ENCODE peak calls at places on chromosomes 16 and 17, in nine cellular contexts. One of them, this sample, is unnamed.
A peak's percentile ranks its signal among the peaks of the same experiment; 100 is the strongest.

GRCh38 chr16:72602499-72602898 is 430.5 kb upstream of the PMFBP1 start:
- DNase-seq in stomach: no peak
- DNase-seq in Caco-2: no peak
- DNase-seq in BJ: no peak
- DNase-seq in transverse colon: no peak
- DNase-seq in IMR-90: no peak
- DNase-seq in lung: no peak
- DNase-seq in tibial nerve: no peak
- DNase-seq in tibial artery: no peak
- DNase-seq in this sample: no peak

GRCh38 chr17:30961213-30962188 is 9.3 kb upstream of the RNF135 start:
- DNase-seq in tibial artery: no peak
- DNase-seq in BJ: no peak
- DNase-seq in tibial nerve: no peak
- DNase-seq in lung: no peak
- DNase-seq in transverse colon: no peak
- DNase-seq in stomach: peak; percentile 24
- DNase-seq in Caco-2: no peak
- DNase-seq in IMR-90: peak; percentile 34
- DNase-seq in this sample: peak; percentile 43

GRCh38 chr17:14396542-14396941 is 95.7 kb downstream of the HS3ST3B1 start:
- DNase-seq in stomach: no peak
- DNase-seq in tibial nerve: no peak
- DNase-seq in BJ: no peak
- DNase-seq in lung: no peak
- DNase-seq in tibial artery: no peak
- DNase-seq in transverse colon: no peak
- DNase-seq in Caco-2: no peak
- DNase-seq in IMR-90: peak; percentile 34
- DNase-seq in this sample: no peak

GRCh38 chr17:51598824-51599223 is 338.5 kb downstream of the UTP18 start:
- DNase-seq in BJ: no peak
- DNase-seq in stomach: no peak
- DNase-seq in tibial artery: no peak
- DNase-seq in transverse colon: no peak
- DNase-seq in tibial nerve: no peak
- DNase-seq in lung: no peak
- DNase-seq in Caco-2: no peak
- DNase-seq in IMR-90: no peak
- DNase-seq in this sample: no peak

GRCh38 chr17:40490289-40490853 is 11.1 kb downstream of the TNS4 start:
- DNase-seq in lung: no peak
- DNase-seq in Caco-2: no peak
- DNase-seq in stomach: no peak
- DNase-seq in IMR-90: peak; percentile 81
- DNase-seq in tibial nerve: peak; percentile 75
- DNase-seq in transverse colon: peak; percentile 58
- DNase-seq in BJ: no peak
- DNase-seq in tibial artery: peak; percentile 85
- DNase-seq in this sample: peak; percentile 64

GRCh38 chr16:55655709-55656694 is at the start of gene SLC6A2:
- DNase-seq in tibial nerve: no peak
- DNase-seq in Caco-2: no peak
- DNase-seq in stomach: no peak
- DNase-seq in transverse colon: no peak
- DNase-seq in BJ: no peak
- DNase-seq in IMR-90: no peak
- DNase-seq in lung: no peak
- DNase-seq in tibial artery: no peak
- DNase-seq in this sample: no peak

GRCh38 chr17:61152898-61153297 is 246.7 kb upstream of the TBX2 start:
- DNase-seq in lung: no peak
- DNase-seq in tibial artery: no peak
- DNase-seq in IMR-90: no peak
- DNase-seq in tibial nerve: no peak
- DNase-seq in transverse colon: no peak
- DNase-seq in BJ: no peak
- DNase-seq in Caco-2: no peak
- DNase-seq in stomach: no peak
- DNase-seq in this sample: no peak

GRCh38 chr17:10429416-10430045 is 7.8 kb upstream of the MYH8 start:
- DNase-seq in Caco-2: no peak
- DNase-seq in IMR-90: peak; percentile 28
- DNase-seq in tibial nerve: no peak
- DNase-seq in transverse colon: no peak
- DNase-seq in tibial artery: no peak
- DNase-seq in lung: no peak
- DNase-seq in stomach: no peak
- DNase-seq in BJ: peak; percentile 28
- DNase-seq in this sample: no peak

GRCh38 chr17:19409509-19409908 is 1.5 kb upstream of the RNF112 start:
- DNase-seq in Caco-2: no peak
- DNase-seq in lung: no peak
- DNase-seq in tibial nerve: no peak
- DNase-seq in IMR-90: peak; percentile 91
- DNase-seq in tibial artery: no peak
- DNase-seq in transverse colon: no peak
- DNase-seq in BJ: peak; percentile 64
- DNase-seq in stomach: no peak
- DNase-seq in this sample: peak; percentile 52

GRCh38 chr16:11583171-11583570 is 3.5 kb downstream of the LITAF start:
- DNase-seq in lung: no peak
- DNase-seq in tibial artery: no peak
- DNase-seq in IMR-90: peak; percentile 72
- DNase-seq in BJ: no peak
- DNase-seq in transverse colon: no peak
- DNase-seq in tibial nerve: no peak
- DNase-seq in Caco-2: no peak
- DNase-seq in stomach: no peak
- DNase-seq in this sample: no peak

GRCh38 chr16:71426069-71426879 is 15.6 kb downstream of the TLE7 start:
- DNase-seq in transverse colon: peak; percentile 23
- DNase-seq in Caco-2: no peak
- DNase-seq in lung: no peak
- DNase-seq in stomach: no peak
- DNase-seq in tibial artery: no peak
- DNase-seq in IMR-90: peak; percentile 90
- DNase-seq in BJ: no peak
- DNase-seq in tibial nerve: peak; percentile 9
- DNase-seq in this sample: peak; percentile 51

GRCh38 chr16:85640606-85641005 is 27.5 kb downstream of the GSE1 start:
- DNase-seq in tibial artery: no peak
- DNase-seq in IMR-90: no peak
- DNase-seq in stomach: no peak
- DNase-seq in BJ: no peak
- DNase-seq in lung: no peak
- DNase-seq in transverse colon: no peak
- DNase-seq in tibial nerve: no peak
- DNase-seq in Caco-2: no peak
- DNase-seq in this sample: no peak

GRCh38 chr16:67415872-67416793 is at the start of gene ZDHHC1:
- DNase-seq in Caco-2: no peak
- DNase-seq in IMR-90: peak; percentile 61
- DNase-seq in BJ: no peak
- DNase-seq in lung: peak; percentile 61
- DNase-seq in transverse colon: peak; percentile 76
- DNase-seq in tibial artery: peak; percentile 60
- DNase-seq in stomach: peak; percentile 76
- DNase-seq in tibial nerve: no peak
- DNase-seq in this sample: no peak

GRCh38 chr17:1412185-1413110 is 12.4 kb upstream of the YWHAE start:
- DNase-seq in tibial artery: peak; percentile 31
- DNase-seq in stomach: peak; percentile 33
- DNase-seq in lung: peak; percentile 45
- DNase-seq in BJ: no peak
- DNase-seq in IMR-90: no peak
- DNase-seq in Caco-2: peak; percentile 34
- DNase-seq in tibial nerve: no peak
- DNase-seq in transverse colon: no peak
- DNase-seq in this sample: no peak

GRCh38 chr17:57677858-57678257 is 67.2 kb downstream of the CCDC182 start:
- DNase-seq in tibial nerve: no peak
- DNase-seq in transverse colon: no peak
- DNase-seq in lung: no peak
- DNase-seq in stomach: no peak
- DNase-seq in Caco-2: no peak
- DNase-seq in tibial artery: no peak
- DNase-seq in IMR-90: no peak
- DNase-seq in BJ: no peak
- DNase-seq in this sample: no peak

GRCh38 chr17:65086465-65086864 is 29.9 kb upstream of the GNA13 start:
- DNase-seq in transverse colon: no peak
- DNase-seq in stomach: no peak
- DNase-seq in BJ: no peak
- DNase-seq in tibial nerve: no peak
- DNase-seq in IMR-90: no peak
- DNase-seq in lung: no peak
- DNase-seq in Caco-2: no peak
- DNase-seq in tibial artery: no peak
- DNase-seq in this sample: no peak

GRCh38 chr17:29699283-29699682 is 76.6 kb upstream of the CORO6 start:
- DNase-seq in tibial artery: no peak
- DNase-seq in stomach: no peak
- DNase-seq in IMR-90: no peak
- DNase-seq in BJ: no peak
- DNase-seq in Caco-2: no peak
- DNase-seq in transverse colon: no peak
- DNase-seq in tibial nerve: no peak
- DNase-seq in lung: no peak
- DNase-seq in this sample: no peak

GRCh38 chr17:36931697-36932382 is 5.4 kb upstream of the LHX1 start:
- DNase-seq in stomach: no peak
- DNase-seq in transverse colon: no peak
- DNase-seq in Caco-2: no peak
- DNase-seq in IMR-90: no peak
- DNase-seq in tibial nerve: no peak
- DNase-seq in lung: no peak
- DNase-seq in BJ: no peak
- DNase-seq in tibial artery: no peak
- DNase-seq in this sample: no peak

DNA sequence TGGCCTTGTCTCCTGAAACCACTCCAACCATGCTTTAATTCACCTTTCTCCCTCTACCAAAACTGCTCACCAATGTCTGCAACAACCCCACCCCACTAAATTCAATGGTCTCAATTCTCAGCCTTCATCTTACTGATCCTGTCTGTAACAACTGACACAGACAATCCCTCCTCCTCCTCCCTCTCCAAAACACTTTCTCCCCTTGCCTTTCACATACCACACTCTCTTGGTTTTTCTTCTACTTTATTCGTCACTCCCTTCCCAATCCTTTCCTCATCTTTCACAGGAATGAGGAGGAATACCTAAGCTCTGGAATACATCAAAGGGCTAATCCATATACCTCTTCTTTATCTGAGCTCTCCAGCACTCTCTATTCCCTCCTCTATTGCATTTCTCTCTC is 65.4 kb downstream of the STH start:
- DNase-seq in tibial nerve: no peak
- DNase-seq in Caco-2: no peak
- DNase-seq in BJ: no peak
- DNase-seq in IMR-90: no peak
- DNase-seq in tibial artery: no peak
- DNase-seq in transverse colon: no peak
- DNase-seq in stomach: no peak
- DNase-seq in lung: no peak
- DNase-seq in this sample: no peak
- TF ChIP-seq CTCF in tibial nerve: no peak
- TF ChIP-seq CTCF in Caco-2: no peak
- TF ChIP-seq CTCF in BJ: no peak
- TF ChIP-seq CTCF in IMR-90: no peak
- TF ChIP-seq CTCF in tibial artery: no peak
- TF ChIP-seq CTCF in transverse colon: no peak
- TF ChIP-seq CTCF in stomach: no peak
- TF ChIP-seq CTCF in lung: no peak
- TF ChIP-seq CTCF in this sample: no peak

GRCh38 chr17:45969726-45970125 is 29.3 kb upstream of the STH start:
- DNase-seq in Caco-2: no peak
- DNase-seq in BJ: no peak
- DNase-seq in lung: no peak
- DNase-seq in tibial artery: no peak
- DNase-seq in tibial nerve: no peak
- DNase-seq in IMR-90: no peak
- DNase-seq in transverse colon: no peak
- DNase-seq in stomach: no peak
- DNase-seq in this sample: no peak
- H3K4me3 ChIP-seq in Caco-2: no peak overlapping the region
- H3K4me3 ChIP-seq in BJ: no peak overlapping the region
- H3K4me3 ChIP-seq in lung: no peak overlapping the region
- H3K4me3 ChIP-seq in tibial artery: no peak overlapping the region
- H3K4me3 ChIP-seq in tibial nerve: no peak overlapping the region
- H3K4me3 ChIP-seq in IMR-90: no peak overlapping the region
- H3K4me3 ChIP-seq in transverse colon: no peak overlapping the region
- H3K4me3 ChIP-seq in stomach: no peak overlapping the region
- H3K4me3 ChIP-seq in this sample: no peak overlapping the region

DNA sequence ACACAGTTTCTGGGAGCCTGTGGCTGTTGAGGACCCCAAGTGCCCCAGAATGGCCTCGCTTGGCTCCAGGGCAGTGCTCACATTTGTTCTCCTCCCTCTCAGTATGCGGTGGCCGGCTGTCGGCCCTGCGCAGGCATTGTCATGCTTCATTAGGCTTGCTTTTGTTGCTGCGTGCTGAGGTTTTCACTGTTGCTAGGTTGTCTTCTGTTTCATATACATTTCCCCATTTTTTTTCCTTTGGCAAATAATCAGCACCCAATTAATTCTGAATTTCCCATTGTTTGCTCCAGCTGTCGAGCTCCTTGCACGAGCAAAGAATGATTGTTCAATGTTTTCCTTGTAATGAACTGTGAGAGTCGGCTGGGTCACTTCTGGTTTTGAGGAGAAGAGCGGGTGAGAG is 185.6 kb upstream of the NLRP1 start:
- DNase-seq in tibial nerve: no peak
- DNase-seq in BJ: no peak
- DNase-seq in tibial artery: no peak
- DNase-seq in transverse colon: no peak
- DNase-seq in lung: no peak
- DNase-seq in stomach: no peak
- DNase-seq in IMR-90: no peak
- DNase-seq in Caco-2: no peak
- DNase-seq in this sample: no peak
- H3K27me3 ChIP-seq in tibial nerve: no peaks in the 10 kb centered on the region
- H3K27me3 ChIP-seq in BJ: peaks cover 27% of the 10 kb centered on the region
- H3K27me3 ChIP-seq in tibial artery: peaks cover 30% of the 10 kb centered on the region
- H3K27me3 ChIP-seq in transverse colon: peaks cover 33% of the 10 kb centered on the region
- H3K27me3 ChIP-seq in lung: peaks cover 5% of the 10 kb centered on the region
- H3K27me3 ChIP-seq in stomach: peaks cover 6% of the 10 kb centered on the region
- H3K27me3 ChIP-seq in IMR-90: peaks cover 20% of the 10 kb centered on the region
- H3K27me3 ChIP-seq in Caco-2: no peaks in the 10 kb centered on the region
- H3K27me3 ChIP-seq in this sample: no peaks in the 10 kb centered on the region

DNA sequence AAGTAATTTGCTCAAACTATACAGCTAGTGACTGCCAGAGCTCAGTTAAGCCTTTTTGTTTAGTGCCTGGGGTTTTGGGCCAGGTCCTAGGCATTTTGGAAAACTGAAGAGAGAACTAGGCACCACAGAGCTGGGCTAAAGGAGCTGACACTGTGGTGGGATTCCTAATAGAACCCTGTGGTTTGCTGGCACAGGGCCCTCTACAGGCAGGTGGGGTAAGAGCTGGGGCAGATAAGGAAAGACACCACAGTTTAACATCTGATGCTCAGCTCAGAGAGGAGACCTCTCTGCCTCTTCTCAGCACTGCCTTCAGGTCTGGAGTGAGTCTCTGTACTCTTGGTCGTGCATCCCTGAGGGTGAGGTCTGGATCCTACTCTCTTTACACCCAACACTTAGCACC is 121.2 kb downstream of the SNX11 start:
- DNase-seq in BJ: no peak
- DNase-seq in transverse colon: no peak
- DNase-seq in Caco-2: no peak
- DNase-seq in tibial nerve: no peak
- DNase-seq in lung: no peak
- DNase-seq in tibial artery: no peak
- DNase-seq in IMR-90: no peak
- DNase-seq in stomach: no peak
- DNase-seq in this sample: no peak
- TF ChIP-seq CTCF in BJ: no peak
- TF ChIP-seq CTCF in transverse colon: no peak
- TF ChIP-seq CTCF in Caco-2: peak; percentile 58
- TF ChIP-seq CTCF in tibial nerve: no peak
- TF ChIP-seq CTCF in lung: no peak
- TF ChIP-seq CTCF in tibial artery: no peak
- TF ChIP-seq CTCF in IMR-90: no peak
- TF ChIP-seq CTCF in stomach: no peak
- TF ChIP-seq CTCF in this sample: no peak

This sample was measured in kidney epithelial cell.